ENCODE peak calls at places on chromosomes 2 and 18, in six cellular contexts. L, H, X, G, Q and S are unnamed samples.

GRCh38 chr2:27001851-27002369 is 30.9 kb upstream of the TMEM214 start:
- DNase-seq in L (no peak), H (no peak), Q (no peak), G (no peak), X (no peak), S (no peak)

GRCh38 chr2:219437141-219437540 is 2.5 kb downstream of the SPEG start:
- DNase-seq in Q (no peak), G (no peak), X (no peak), L (no peak), H (no peak), S (no peak)

GRCh38 chr2:170339753-170340692 is 162.1 kb downstream of the MYO3B start:
- DNase-seq in H (no peak), Q (no peak), X (no peak), L (no peak), G (no peak), S (no peak)

GRCh38 chr18:48815581-48816324 is 135.0 kb downstream of the SMAD7 start:
- DNase-seq in Q (no peak), L (no peak), H (peak; percentile 42), X (no peak), G (no peak), S (no peak)

GRCh38 chr18:5294618-5295230 is 802 bp downstream of the ZBTB14 start:
- DNase-seq in G (peak; percentile 53), Q (no peak), H (peak; percentile 56), L (peak; percentile 75), X (peak; percentile 57), S (peak; percentile 58)

GRCh38 chr2:95389256-95390119 is 13.0 kb upstream of the FAHD2A start:
- DNase-seq in L (peak; percentile 57), Q (peak; percentile 68), X (peak; percentile 64), G (peak; percentile 39), H (peak; percentile 69), S (peak; percentile 70)

GRCh38 chr2:222688912-222689311 is 17.5 kb downstream of the MOGAT1 start:
- DNase-seq in H (peak; percentile 40), L (no peak), Q (no peak), X (peak; percentile 29), G (no peak), S (peak; percentile 42)

GRCh38 chr2:175030380-175031271 is 25.4 kb upstream of the CHN1 start:
- DNase-seq in L (peak; percentile 44), G (no peak), H (peak; percentile 56), Q (peak; percentile 45), X (peak; percentile 43), S (peak; percentile 69)

GRCh38 chr2:30233142-30233961 is 2.0 kb downstream of the LBH start:
- DNase-seq in X (no peak), Q (no peak), H (peak; percentile 23), L (no peak), G (no peak), S (no peak)

GRCh38 chr2:12774381-12774780 is 57.6 kb downstream of the TRIB2 start:
- DNase-seq in G (peak; percentile 50), Q (no peak), L (no peak), H (no peak), X (peak; percentile 72), S (peak; percentile 39)

GRCh38 chr2:46009315-46009714 is 287.9 kb upstream of the EPAS1 start:
- DNase-seq in H (no peak), G (no peak), Q (no peak), X (no peak), L (peak; percentile 16), S (no peak)

GRCh38 chr18:2459886-2460285 is 111.4 kb downstream of the METTL4 start:
- DNase-seq in L (no peak), Q (no peak), G (no peak), X (no peak), H (peak; percentile 10), S (no peak)

GRCh38 chr2:32847734-32848133 is 99.0 kb upstream of the LTBP1 start:
- DNase-seq in X (no peak), Q (no peak), H (no peak), L (no peak), G (no peak), S (no peak)

GRCh38 chr2:39437522-39438296 is 624 bp upstream of the MAP4K3 start:
- DNase-seq in G (peak; percentile 47), H (peak; percentile 51), L (peak; percentile 87), Q (peak; percentile 79), X (no peak), S (peak; percentile 33)

GRCh38 chr2:238160206-238161129 is 1.7 kb downstream of the ERFE start:
- DNase-seq in L (peak; percentile 18), G (peak; percentile 9), Q (peak; percentile 45), X (no peak), H (peak; percentile 74), S (peak; percentile 68)

GRCh38 chr2:159164457-159164894 is 122.0 kb downstream of the WDSUB1 start:
- DNase-seq in L (no peak), X (no peak), Q (no peak), H (no peak), G (peak; percentile 60), S (peak; percentile 27)

GRCh38 chr2:159172403-159172802 is 114.1 kb downstream of the WDSUB1 start:
- DNase-seq in H (no peak), G (no peak), L (no peak), Q (no peak), X (no peak), S (no peak)

GRCh38 chr2:159169187-159169586 is 117.3 kb downstream of the WDSUB1 start:
- DNase-seq in Q (no peak), L (no peak), H (peak; percentile 35), G (no peak), X (no peak), S (peak; percentile 33)

GRCh38 chr2:159165065-159165464 is 121.4 kb downstream of the WDSUB1 start:
- DNase-seq in Q (no peak), G (peak; percentile 39), L (no peak), X (no peak), H (no peak), S (no peak)

GRCh38 chr2:159168707-159169106 is 117.8 kb downstream of the WDSUB1 start:
- DNase-seq in X (peak; percentile 40), L (no peak), Q (no peak), G (no peak), H (peak; percentile 25), S (peak; percentile 54)
- TF ChIP-seq CTCF in X (peak; percentile 52), L (no peak), Q (no peak), G (peak; percentile 15), H (peak; percentile 34), S (peak; percentile 44)

DNA sequence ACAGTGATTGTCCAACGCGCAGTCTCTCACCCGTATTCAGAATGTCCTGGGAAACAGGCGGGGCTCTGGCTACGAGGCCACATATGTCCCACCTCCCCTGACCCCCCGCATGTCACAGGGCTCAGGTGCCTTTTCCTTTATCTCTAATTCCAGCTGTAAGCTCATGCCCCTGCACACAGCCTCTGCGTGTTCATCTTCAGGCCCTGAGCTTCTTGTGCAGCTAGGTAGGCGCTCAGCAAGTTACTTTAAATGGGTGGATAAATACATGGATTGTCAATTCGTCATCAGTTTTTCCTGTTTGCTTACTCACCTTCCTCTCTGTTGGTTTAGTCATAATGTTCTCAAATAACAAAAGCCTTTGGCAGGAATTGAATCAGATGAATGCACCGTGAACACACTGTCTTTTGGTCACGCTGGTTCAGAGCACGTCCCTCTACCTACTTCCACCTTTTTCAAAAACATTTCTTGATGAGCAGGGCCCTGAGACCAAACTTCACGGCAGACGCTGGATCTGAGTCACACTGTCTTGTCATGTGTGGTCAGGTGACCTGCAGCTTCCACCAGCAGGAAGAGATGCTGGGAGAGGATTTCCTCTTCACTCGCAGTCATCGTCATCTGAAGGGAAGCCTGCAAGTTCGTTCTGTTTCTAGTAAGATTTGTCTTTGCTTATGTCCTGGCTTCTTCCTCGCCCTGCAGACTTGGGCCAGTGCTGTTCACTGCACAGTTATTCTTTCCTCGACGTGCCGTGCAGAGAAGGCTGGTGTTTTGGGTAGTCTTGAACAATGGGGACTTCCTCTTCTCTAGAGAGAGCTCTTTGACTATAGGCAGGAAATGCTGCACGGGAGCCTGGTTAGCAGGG is 138.1 kb downstream of the PTGR3 start:
- DNase-seq in X (peak; percentile 61), H (peak; percentile 91), Q (peak; percentile 52), G (no peak), L (peak; percentile 75), S (peak; percentile 82)
- H3K4me3 ChIP-seq in X (no peak overlapping the region), H (no peak overlapping the region), Q (no peak overlapping the region), G (peak overlapping the region; percentile 28), L (peak overlapping the region; percentile 23), S (peak overlapping the region; percentile 20)

GRCh38 chr18:74965682-74966081 is 243.3 kb downstream of the PTGR3 start:
- DNase-seq in Q (no peak), L (no peak), X (no peak), H (no peak), G (no peak), S (no peak)

GRCh38 chr18:74963820-74964446 is 245.0 kb downstream of the PTGR3 start:
- DNase-seq in L (peak; percentile 56), H (peak; percentile 76), Q (peak; percentile 69), G (peak; percentile 61), X (peak; percentile 47), S (peak; percentile 67)
- TF ChIP-seq CTCF in L (peak; percentile 29), H (peak; percentile 52), Q (no peak), G (peak; percentile 42), X (peak; percentile 52), S (peak; percentile 48)

DNA sequence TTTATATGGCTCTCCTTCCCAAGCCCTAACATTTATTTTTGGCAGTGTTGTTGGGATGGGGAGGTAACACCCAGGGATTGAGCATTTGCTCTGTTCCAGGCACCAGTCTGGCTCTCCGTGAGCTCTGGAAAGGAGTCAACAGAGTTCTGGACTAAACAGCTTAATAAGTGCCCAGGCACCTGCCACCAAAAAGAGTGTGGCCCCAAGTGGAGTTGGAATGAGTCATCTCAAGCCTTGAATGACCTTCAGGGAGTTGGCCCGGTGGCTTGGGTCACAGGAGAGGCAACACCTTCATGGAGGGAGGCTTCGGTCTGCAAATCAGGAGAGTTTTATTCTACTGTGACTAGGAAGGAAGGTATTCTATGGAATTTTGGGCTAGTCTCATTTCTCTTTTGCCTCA is 203.2 kb downstream of the DLGAP1 start:
- DNase-seq in L (peak; percentile 73), H (no peak), G (no peak), Q (no peak), X (no peak), S (no peak)
- H3K4me3 ChIP-seq in L (peak overlapping the region; percentile 34), H (no peak overlapping the region), G (no peak overlapping the region), Q (no peak overlapping the region), X (no peak overlapping the region), S (no peak overlapping the region)

GRCh38 chr2:55033076-55033742 is 17.0 kb downstream of the RTN4 start:
- DNase-seq in H (no peak), X (no peak), L (peak; percentile 87), G (no peak), Q (no peak), S (no peak)
- TF ChIP-seq CTCF in H (no peak), X (no peak), L (no peak), G (no peak), Q (no peak), S (no peak)